ENCODE peak calls at places on chromosomes 4 and X, in eight cellular contexts. M is IMR-90, B is EL, D is GM23248, K is T-helper 17 cell, X is posterior vena cava, R is right cardiac atrium, S is activated B cell treated with CpG ODN at 0.5 μM for 24 hours. V is an unnamed sample.

GRCh38 chr4:141730805-141731204 is 94.4 kb downstream of the IL15 start:
- DNase-seq in M (peak), B (peak), D (peak), K (no peak), X (no peak), R (no peak), S (no peak), V (peak)

GRCh38 chr4:6546681-6547447 is 28.1 kb upstream of the MAN2B2 start:
- DNase-seq in M (peak), B (peak), D (peak), K (peak), X (no peak), R (no peak), S (no peak), V (peak)

GRCh38 chrX:37976153-37976552 is 30.2 kb upstream of the SYTL5 start:
- DNase-seq in M (peak), B (no peak), D (peak), K (no peak), X (no peak), R (no peak), S (no peak), V (peak)

GRCh38 chr4:91089194-91089593 is 962.0 kb downstream of the CCSER1 start:
- DNase-seq in M (no peak), B (no peak), D (no peak), K (no peak), X (no peak), R (no peak), S (no peak), V (no peak)

GRCh38 chr4:3660086-3660927 is 105.9 kb upstream of the ADRA2C start:
- DNase-seq in M (peak), B (no peak), D (no peak), K (no peak), X (no peak), R (peak), S (no peak), V (no peak)

GRCh38 chrX:107712231-107713204 is 63.1 kb downstream of the TSC22D3 start:
- DNase-seq in M (peak), B (no peak), D (peak), K (no peak), X (no peak), R (no peak), S (peak), V (peak)

GRCh38 chrX:93538575-93538974 is 134.8 kb downstream of the NAP1L3 start:
- DNase-seq in M (no peak), B (no peak), D (peak), K (no peak), X (no peak), R (no peak), S (no peak), V (no peak)

GRCh38 chr4:69092980-69093568 is 3.2 kb upstream of the UGT2B7 start:
- DNase-seq in M (no peak), B (no peak), D (no peak), K (no peak), X (no peak), R (no peak), S (no peak), V (no peak)

GRCh38 chr4:147793569-147793968 is 61.7 kb downstream of the ARHGAP10 start:
- DNase-seq in M (peak), B (no peak), D (no peak), K (no peak), X (no peak), R (no peak), S (no peak), V (peak)

GRCh38 chr4:26860922-26861433 is 337 bp downstream of the STIM2 start:
- DNase-seq in M (peak), B (peak), D (peak), K (no peak), X (peak), R (peak), S (peak), V (peak)

GRCh38 chrX:150372280-150372679 is 9.2 kb downstream of the MAMLD1 start:
- DNase-seq in M (no peak), B (no peak), D (no peak), K (no peak), X (no peak), R (no peak), S (no peak), V (no peak)

GRCh38 chr4:76292730-76293129 is 13.8 kb upstream of the STBD1 start:
- DNase-seq in M (no peak), B (no peak), D (no peak), K (no peak), X (no peak), R (no peak), S (no peak), V (no peak)

GRCh38 chrX:139932077-139932900 is 564 bp downstream of the ATP11C start:
- DNase-seq in M (peak), B (peak), D (peak), K (peak), X (peak), R (peak), S (peak), V (peak)

GRCh38 chr4:106691749-106692148 is 323.2 kb upstream of the GIMD1 start:
- DNase-seq in M (no peak), B (peak), D (peak), K (no peak), X (no peak), R (no peak), S (no peak), V (peak)

V was measured in choroid plexus epithelial cell.